ENCODE peak calls at places on chromosomes 6 and 20, in ten cellular contexts. One of them, this sample, is unnamed.

GRCh38 chr6:152634773-152635172 is 2.4 kb downstream of the SYNE1 start:
- DNase-seq in HuH-7.5: no peak
- DNase-seq in foreskin melanocyte: no peak
- DNase-seq in skeletal muscle cell: no peak
- DNase-seq in amniotic stem cell: no peak
- DNase-seq in choroid plexus epithelial cell: no peak
- DNase-seq in activated CD4-positive, alpha-beta T cell treated with anti-CD3 and anti-CD28 coated beads for 1 hour: no peak
- DNase-seq in naive thymus-derived CD4-positive, alpha-beta T cell: no peak
- DNase-seq in CD8-positive, alpha-beta memory T cell: peak
- DNase-seq in cerebellar cortex: peak
- DNase-seq in this sample: no peak

GRCh38 chr20:671252-672030 is 4.2 kb downstream of the SCRT2 start:
- DNase-seq in amniotic stem cell: no peak
- DNase-seq in CD8-positive, alpha-beta memory T cell: no peak
- DNase-seq in foreskin melanocyte: no peak
- DNase-seq in activated CD4-positive, alpha-beta T cell treated with anti-CD3 and anti-CD28 coated beads for 1 hour: no peak
- DNase-seq in HuH-7.5: no peak
- DNase-seq in cerebellar cortex: no peak
- DNase-seq in choroid plexus epithelial cell: no peak
- DNase-seq in naive thymus-derived CD4-positive, alpha-beta T cell: no peak
- DNase-seq in skeletal muscle cell: no peak
- DNase-seq in this sample: no peak

GRCh38 chr6:149961728-149962425 is 1.9 kb upstream of the ULBP1 start:
- DNase-seq in amniotic stem cell: no peak
- DNase-seq in HuH-7.5: no peak
- DNase-seq in skeletal muscle cell: no peak
- DNase-seq in activated CD4-positive, alpha-beta T cell treated with anti-CD3 and anti-CD28 coated beads for 1 hour: no peak
- DNase-seq in cerebellar cortex: peak
- DNase-seq in CD8-positive, alpha-beta memory T cell: peak
- DNase-seq in choroid plexus epithelial cell: no peak
- DNase-seq in foreskin melanocyte: no peak
- DNase-seq in naive thymus-derived CD4-positive, alpha-beta T cell: no peak
- DNase-seq in this sample: peak

GRCh38 chr20:44861547-44862006 is 23.9 kb upstream of the YWHAB start:
- DNase-seq in activated CD4-positive, alpha-beta T cell treated with anti-CD3 and anti-CD28 coated beads for 1 hour: no peak
- DNase-seq in skeletal muscle cell: no peak
- DNase-seq in naive thymus-derived CD4-positive, alpha-beta T cell: no peak
- DNase-seq in foreskin melanocyte: no peak
- DNase-seq in choroid plexus epithelial cell: peak
- DNase-seq in cerebellar cortex: peak
- DNase-seq in CD8-positive, alpha-beta memory T cell: no peak
- DNase-seq in HuH-7.5: no peak
- DNase-seq in amniotic stem cell: no peak
- DNase-seq in this sample: no peak

GRCh38 chr6:165920896-165921671 is 246.6 kb downstream of the TBXT start:
- DNase-seq in naive thymus-derived CD4-positive, alpha-beta T cell: no peak
- DNase-seq in choroid plexus epithelial cell: peak
- DNase-seq in CD8-positive, alpha-beta memory T cell: no peak
- DNase-seq in foreskin melanocyte: no peak
- DNase-seq in cerebellar cortex: no peak
- DNase-seq in HuH-7.5: no peak
- DNase-seq in skeletal muscle cell: no peak
- DNase-seq in amniotic stem cell: no peak
- DNase-seq in activated CD4-positive, alpha-beta T cell treated with anti-CD3 and anti-CD28 coated beads for 1 hour: no peak
- DNase-seq in this sample: no peak

GRCh38 chr20:44850272-44850671 is 35.2 kb upstream of the YWHAB start:
- DNase-seq in skeletal muscle cell: no peak
- DNase-seq in activated CD4-positive, alpha-beta T cell treated with anti-CD3 and anti-CD28 coated beads for 1 hour: no peak
- DNase-seq in naive thymus-derived CD4-positive, alpha-beta T cell: no peak
- DNase-seq in choroid plexus epithelial cell: no peak
- DNase-seq in CD8-positive, alpha-beta memory T cell: no peak
- DNase-seq in cerebellar cortex: no peak
- DNase-seq in HuH-7.5: no peak
- DNase-seq in amniotic stem cell: no peak
- DNase-seq in foreskin melanocyte: no peak
- DNase-seq in this sample: no peak

GRCh38 chr6:54060286-54060685 is 51.0 kb upstream of the MLIP start:
- DNase-seq in choroid plexus epithelial cell: peak
- DNase-seq in HuH-7.5: no peak
- DNase-seq in naive thymus-derived CD4-positive, alpha-beta T cell: no peak
- DNase-seq in foreskin melanocyte: no peak
- DNase-seq in amniotic stem cell: no peak
- DNase-seq in activated CD4-positive, alpha-beta T cell treated with anti-CD3 and anti-CD28 coated beads for 1 hour: no peak
- DNase-seq in cerebellar cortex: no peak
- DNase-seq in CD8-positive, alpha-beta memory T cell: no peak
- DNase-seq in skeletal muscle cell: peak
- DNase-seq in this sample: no peak

GRCh38 chr20:44896583-44896982 is 11.1 kb downstream of the YWHAB start:
- DNase-seq in foreskin melanocyte: no peak
- DNase-seq in naive thymus-derived CD4-positive, alpha-beta T cell: no peak
- DNase-seq in CD8-positive, alpha-beta memory T cell: no peak
- DNase-seq in HuH-7.5: no peak
- DNase-seq in skeletal muscle cell: no peak
- DNase-seq in cerebellar cortex: no peak
- DNase-seq in choroid plexus epithelial cell: peak
- DNase-seq in activated CD4-positive, alpha-beta T cell treated with anti-CD3 and anti-CD28 coated beads for 1 hour: no peak
- DNase-seq in amniotic stem cell: no peak
- DNase-seq in this sample: no peak

GRCh38 chr6:190596-191395 is 101.5 kb upstream of the DUSP22 start:
- DNase-seq in amniotic stem cell: no peak
- DNase-seq in choroid plexus epithelial cell: no peak
- DNase-seq in CD8-positive, alpha-beta memory T cell: no peak
- DNase-seq in foreskin melanocyte: no peak
- DNase-seq in activated CD4-positive, alpha-beta T cell treated with anti-CD3 and anti-CD28 coated beads for 1 hour: no peak
- DNase-seq in naive thymus-derived CD4-positive, alpha-beta T cell: no peak
- DNase-seq in skeletal muscle cell: no peak
- DNase-seq in HuH-7.5: no peak
- DNase-seq in cerebellar cortex: no peak
- DNase-seq in this sample: no peak

GRCh38 chr20:62426678-62427077 is 661 bp downstream of the RBBP8NL start:
- DNase-seq in naive thymus-derived CD4-positive, alpha-beta T cell: no peak
- DNase-seq in cerebellar cortex: no peak
- DNase-seq in CD8-positive, alpha-beta memory T cell: no peak
- DNase-seq in foreskin melanocyte: no peak
- DNase-seq in skeletal muscle cell: no peak
- DNase-seq in choroid plexus epithelial cell: no peak
- DNase-seq in HuH-7.5: no peak
- DNase-seq in activated CD4-positive, alpha-beta T cell treated with anti-CD3 and anti-CD28 coated beads for 1 hour: no peak
- DNase-seq in amniotic stem cell: no peak
- DNase-seq in this sample: no peak

GRCh38 chr6:2225422-2226392 is 19.7 kb downstream of the GMDS start:
- DNase-seq in amniotic stem cell: no peak
- DNase-seq in naive thymus-derived CD4-positive, alpha-beta T cell: no peak
- DNase-seq in choroid plexus epithelial cell: peak
- DNase-seq in HuH-7.5: peak
- DNase-seq in cerebellar cortex: no peak
- DNase-seq in activated CD4-positive, alpha-beta T cell treated with anti-CD3 and anti-CD28 coated beads for 1 hour: no peak
- DNase-seq in CD8-positive, alpha-beta memory T cell: no peak
- DNase-seq in skeletal muscle cell: no peak
- DNase-seq in foreskin melanocyte: no peak
- DNase-seq in this sample: no peak

GRCh38 chr6:139547082-139547776 is 172.8 kb upstream of the CITED2 start:
- DNase-seq in HuH-7.5: no peak
- DNase-seq in skeletal muscle cell: no peak
- DNase-seq in CD8-positive, alpha-beta memory T cell: no peak
- DNase-seq in cerebellar cortex: peak
- DNase-seq in amniotic stem cell: no peak
- DNase-seq in choroid plexus epithelial cell: peak
- DNase-seq in activated CD4-positive, alpha-beta T cell treated with anti-CD3 and anti-CD28 coated beads for 1 hour: no peak
- DNase-seq in foreskin melanocyte: no peak
- DNase-seq in naive thymus-derived CD4-positive, alpha-beta T cell: no peak
- DNase-seq in this sample: no peak

GRCh38 chr6:39231844-39232243 is 2.6 kb upstream of the KCNK5 start:
- DNase-seq in activated CD4-positive, alpha-beta T cell treated with anti-CD3 and anti-CD28 coated beads for 1 hour: no peak
- DNase-seq in foreskin melanocyte: no peak
- DNase-seq in choroid plexus epithelial cell: no peak
- DNase-seq in skeletal muscle cell: no peak
- DNase-seq in HuH-7.5: no peak
- DNase-seq in cerebellar cortex: no peak
- DNase-seq in naive thymus-derived CD4-positive, alpha-beta T cell: no peak
- DNase-seq in amniotic stem cell: no peak
- DNase-seq in CD8-positive, alpha-beta memory T cell: no peak
- DNase-seq in this sample: no peak

GRCh38 chr6:73873081-73873480 is 177.1 kb downstream of the CD109 start:
- DNase-seq in cerebellar cortex: no peak
- DNase-seq in foreskin melanocyte: no peak
- DNase-seq in CD8-positive, alpha-beta memory T cell: no peak
- DNase-seq in choroid plexus epithelial cell: no peak
- DNase-seq in naive thymus-derived CD4-positive, alpha-beta T cell: no peak
- DNase-seq in amniotic stem cell: peak
- DNase-seq in HuH-7.5: no peak
- DNase-seq in skeletal muscle cell: no peak
- DNase-seq in activated CD4-positive, alpha-beta T cell treated with anti-CD3 and anti-CD28 coated beads for 1 hour: no peak
- DNase-seq in this sample: no peak

GRCh38 chr6:42727084-42727601 is 4.7 kb upstream of the PRPH2 start:
- DNase-seq in cerebellar cortex: peak
- DNase-seq in amniotic stem cell: no peak
- DNase-seq in HuH-7.5: peak
- DNase-seq in foreskin melanocyte: no peak
- DNase-seq in choroid plexus epithelial cell: peak
- DNase-seq in skeletal muscle cell: no peak
- DNase-seq in CD8-positive, alpha-beta memory T cell: no peak
- DNase-seq in naive thymus-derived CD4-positive, alpha-beta T cell: no peak
- DNase-seq in activated CD4-positive, alpha-beta T cell treated with anti-CD3 and anti-CD28 coated beads for 1 hour: no peak
- DNase-seq in this sample: no peak

GRCh38 chr6:31345026-31345730 is 11.8 kb downstream of the HLA-B start:
- DNase-seq in naive thymus-derived CD4-positive, alpha-beta T cell: no peak
- DNase-seq in activated CD4-positive, alpha-beta T cell treated with anti-CD3 and anti-CD28 coated beads for 1 hour: no peak
- DNase-seq in choroid plexus epithelial cell: peak
- DNase-seq in CD8-positive, alpha-beta memory T cell: no peak
- DNase-seq in amniotic stem cell: no peak
- DNase-seq in foreskin melanocyte: no peak
- DNase-seq in skeletal muscle cell: no peak
- DNase-seq in HuH-7.5: no peak
- DNase-seq in cerebellar cortex: no peak
- DNase-seq in this sample: no peak

GRCh38 chr6:167995731-167996151 is 1.7 kb upstream of the KIF25 start:
- DNase-seq in HuH-7.5: no peak
- DNase-seq in foreskin melanocyte: no peak
- DNase-seq in activated CD4-positive, alpha-beta T cell treated with anti-CD3 and anti-CD28 coated beads for 1 hour: no peak
- DNase-seq in naive thymus-derived CD4-positive, alpha-beta T cell: no peak
- DNase-seq in cerebellar cortex: no peak
- DNase-seq in amniotic stem cell: no peak
- DNase-seq in choroid plexus epithelial cell: no peak
- DNase-seq in skeletal muscle cell: no peak
- DNase-seq in CD8-positive, alpha-beta memory T cell: no peak
- DNase-seq in this sample: no peak

GRCh38 chr6:15248451-15249370 is 2.8 kb downstream of the JARID2 start:
- DNase-seq in amniotic stem cell: peak
- DNase-seq in skeletal muscle cell: peak
- DNase-seq in cerebellar cortex: peak
- DNase-seq in CD8-positive, alpha-beta memory T cell: peak
- DNase-seq in choroid plexus epithelial cell: peak
- DNase-seq in HuH-7.5: peak
- DNase-seq in naive thymus-derived CD4-positive, alpha-beta T cell: peak
- DNase-seq in activated CD4-positive, alpha-beta T cell treated with anti-CD3 and anti-CD28 coated beads for 1 hour: peak
- DNase-seq in foreskin melanocyte: peak
- DNase-seq in this sample: peak

GRCh38 chr20:3115190-3116107 is 30.9 kb upstream of the AVP start:
- DNase-seq in skeletal muscle cell: no peak
- DNase-seq in CD8-positive, alpha-beta memory T cell: no peak
- DNase-seq in foreskin melanocyte: peak
- DNase-seq in cerebellar cortex: peak
- DNase-seq in activated CD4-positive, alpha-beta T cell treated with anti-CD3 and anti-CD28 coated beads for 1 hour: no peak
- DNase-seq in naive thymus-derived CD4-positive, alpha-beta T cell: peak
- DNase-seq in amniotic stem cell: peak
- DNase-seq in HuH-7.5: peak
- DNase-seq in choroid plexus epithelial cell: peak
- DNase-seq in this sample: peak

GRCh38 chr6:19837511-19838441 is 606 bp downstream of the ID4 start:
- DNase-seq in cerebellar cortex: no peak
- DNase-seq in activated CD4-positive, alpha-beta T cell treated with anti-CD3 and anti-CD28 coated beads for 1 hour: no peak
- DNase-seq in amniotic stem cell: peak
- DNase-seq in naive thymus-derived CD4-positive, alpha-beta T cell: no peak
- DNase-seq in CD8-positive, alpha-beta memory T cell: no peak
- DNase-seq in foreskin melanocyte: peak
- DNase-seq in skeletal muscle cell: no peak
- DNase-seq in choroid plexus epithelial cell: peak
- DNase-seq in HuH-7.5: peak
- DNase-seq in this sample: no peak

GRCh38 chr6:1624848-1625341 is 15.2 kb downstream of the FOXC1 start:
- DNase-seq in amniotic stem cell: peak
- DNase-seq in cerebellar cortex: no peak
- DNase-seq in naive thymus-derived CD4-positive, alpha-beta T cell: no peak
- DNase-seq in activated CD4-positive, alpha-beta T cell treated with anti-CD3 and anti-CD28 coated beads for 1 hour: no peak
- DNase-seq in HuH-7.5: no peak
- DNase-seq in skeletal muscle cell: no peak
- DNase-seq in choroid plexus epithelial cell: no peak
- DNase-seq in foreskin melanocyte: no peak
- DNase-seq in CD8-positive, alpha-beta memory T cell: no peak
- DNase-seq in this sample: peak

GRCh38 chr6:42696526-42697267 is 25.7 kb downstream of the PRPH2 start:
- DNase-seq in choroid plexus epithelial cell: peak
- DNase-seq in CD8-positive, alpha-beta memory T cell: no peak
- DNase-seq in skeletal muscle cell: no peak
- DNase-seq in HuH-7.5: no peak
- DNase-seq in amniotic stem cell: no peak
- DNase-seq in cerebellar cortex: no peak
- DNase-seq in naive thymus-derived CD4-positive, alpha-beta T cell: no peak
- DNase-seq in activated CD4-positive, alpha-beta T cell treated with anti-CD3 and anti-CD28 coated beads for 1 hour: no peak
- DNase-seq in foreskin melanocyte: no peak
- DNase-seq in this sample: no peak

GRCh38 chr20:33299111-33299603 is 16.1 kb downstream of the BPIFB1 start:
- DNase-seq in cerebellar cortex: peak
- DNase-seq in CD8-positive, alpha-beta memory T cell: peak
- DNase-seq in foreskin melanocyte: peak
- DNase-seq in activated CD4-positive, alpha-beta T cell treated with anti-CD3 and anti-CD28 coated beads for 1 hour: peak
- DNase-seq in HuH-7.5: peak
- DNase-seq in choroid plexus epithelial cell: peak
- DNase-seq in naive thymus-derived CD4-positive, alpha-beta T cell: peak
- DNase-seq in amniotic stem cell: no peak
- DNase-seq in skeletal muscle cell: no peak
- DNase-seq in this sample: peak

GRCh38 chr6:88584581-88584980 is 378.8 kb downstream of the RNGTT start:
- DNase-seq in naive thymus-derived CD4-positive, alpha-beta T cell: no peak
- DNase-seq in skeletal muscle cell: no peak
- DNase-seq in amniotic stem cell: no peak
- DNase-seq in CD8-positive, alpha-beta memory T cell: no peak
- DNase-seq in choroid plexus epithelial cell: peak
- DNase-seq in HuH-7.5: no peak
- DNase-seq in foreskin melanocyte: no peak
- DNase-seq in cerebellar cortex: peak
- DNase-seq in activated CD4-positive, alpha-beta T cell treated with anti-CD3 and anti-CD28 coated beads for 1 hour: no peak
- DNase-seq in this sample: no peak

GRCh38 chr6:34229877-34230276 is 6.8 kb upstream of the HMGA1 start:
- DNase-seq in skeletal muscle cell: no peak
- DNase-seq in choroid plexus epithelial cell: no peak
- DNase-seq in naive thymus-derived CD4-positive, alpha-beta T cell: no peak
- DNase-seq in activated CD4-positive, alpha-beta T cell treated with anti-CD3 and anti-CD28 coated beads for 1 hour: no peak
- DNase-seq in CD8-positive, alpha-beta memory T cell: no peak
- DNase-seq in amniotic stem cell: no peak
- DNase-seq in cerebellar cortex: no peak
- DNase-seq in foreskin melanocyte: no peak
- DNase-seq in HuH-7.5: no peak
- DNase-seq in this sample: no peak

This sample was measured in B cell.